ENCODE peak calls at places on chromosomes 5 and 9, in eight cellular contexts. J, E, Z, L, K, V, S and R are unnamed samples.

GRCh38 chr9:33447404-33448158 is at the start of gene AQP3:
- DNase-seq in J (peak; percentile 67), E (peak; percentile 85), Z (peak; percentile 43), L (peak; percentile 62), K (no peak), V (no peak), S (peak; percentile 64), R (peak; percentile 9)

GRCh38 chr5:141077826-141078225 is 16.6 kb upstream of the PCDHB2 start:
- DNase-seq in J (no peak), E (no peak), Z (no peak), L (no peak), K (no peak), V (no peak), S (no peak), R (no peak)

GRCh38 chr9:135701067-135701967 is 668 bp upstream of the KCNT1 start:
- DNase-seq in J (no peak), E (no peak), Z (no peak), L (no peak), K (no peak), V (no peak), S (no peak), R (no peak)

GRCh38 chr9:100204796-100205195 is 105.8 kb downstream of the INVS start:
- DNase-seq in J (no peak), E (no peak), Z (no peak), L (no peak), K (no peak), V (no peak), S (no peak), R (no peak)

GRCh38 chr5:9451017-9451416 is 94.9 kb downstream of the SEMA5A start:
- DNase-seq in J (no peak), E (no peak), Z (no peak), L (no peak), K (no peak), V (no peak), S (no peak), R (no peak)

GRCh38 chr9:99046542-99047071 is 58.3 kb upstream of the TGFBR1 start:
- DNase-seq in J (no peak), E (no peak), Z (no peak), L (no peak), K (no peak), V (no peak), S (no peak), R (no peak)

GRCh38 chr5:150021491-150022162 is 21.1 kb downstream of the HMGXB3 start:
- DNase-seq in J (peak; percentile 61), E (peak; percentile 42), Z (no peak), L (no peak), K (no peak), V (no peak), S (no peak), R (peak; percentile 77)

GRCh38 chr9:138099803-138100598 is 222.4 kb downstream of the CACNA1B start:
- DNase-seq in J (no peak), E (no peak), Z (no peak), L (peak; percentile 2), K (no peak), V (no peak), S (no peak), R (no peak)

GRCh38 chr5:160020969-160021368 is 12.0 kb downstream of the TTC1 start:
- DNase-seq in J (no peak), E (no peak), Z (no peak), L (no peak), K (no peak), V (no peak), S (no peak), R (no peak)

GRCh38 chr9:135216666-135217431 is 129.4 kb downstream of the OLFM1 start:
- DNase-seq in J (no peak), E (no peak), Z (peak; percentile 33), L (no peak), K (no peak), V (no peak), S (peak; percentile 22), R (no peak)

GRCh38 chr9:69877852-69878507 is 57.4 kb downstream of the CFAP95 start:
- DNase-seq in J (no peak), E (peak; percentile 70), Z (no peak), L (no peak), K (no peak), V (peak; percentile 3), S (no peak), R (no peak)

GRCh38 chr9:3045153-3045552 is 201.3 kb upstream of the PUM3 start:
- DNase-seq in J (no peak), E (no peak), Z (no peak), L (no peak), K (no peak), V (no peak), S (no peak), R (no peak)

GRCh38 chr9:133869674-133870419 is 122.3 kb downstream of the VAV2 start:
- DNase-seq in J (no peak), E (no peak), Z (no peak), L (no peak), K (no peak), V (no peak), S (no peak), R (no peak)

GRCh38 chr5:159049844-159050318 is 49.8 kb downstream of the EBF1 start:
- DNase-seq in J (no peak), E (peak; percentile 50), Z (no peak), L (no peak), K (no peak), V (no peak), S (no peak), R (peak; percentile 53)

GRCh38 chr9:134053941-134054761 is 13.7 kb downstream of the BRD3 start:
- DNase-seq in J (no peak), E (no peak), Z (no peak), L (no peak), K (no peak), V (no peak), S (no peak), R (no peak)

GRCh38 chr9:129253820-129254381 is 75.8 kb upstream of the IER5L start:
- DNase-seq in J (no peak), E (peak; percentile 22), Z (no peak), L (peak; percentile 89), K (no peak), V (no peak), S (peak; percentile 58), R (peak; percentile 52)

GRCh38 chr5:174533771-174534221 is 190.6 kb upstream of the MSX2 start:
- DNase-seq in J (no peak), E (no peak), Z (no peak), L (no peak), K (peak; percentile 38), V (no peak), S (no peak), R (peak; percentile 85)

GRCh38 chr5:178793156-178793555 is 62.7 kb upstream of the ZNF354A start:
- DNase-seq in J (no peak), E (no peak), Z (peak; percentile 1), L (no peak), K (no peak), V (peak; percentile 35), S (no peak), R (no peak)

GRCh38 chr9:7828344-7828743 is 28.8 kb upstream of the DMAC1 start:
- DNase-seq in J (no peak), E (no peak), Z (no peak), L (no peak), K (no peak), V (no peak), S (no peak), R (no peak)

GRCh38 chr9:74117731-74118130 is 379.4 kb upstream of the RORB start:
- DNase-seq in J (no peak), E (no peak), Z (no peak), L (no peak), K (no peak), V (no peak), S (no peak), R (no peak)

GRCh38 chr9:14561929-14562386 is 131.3 kb downstream of the ZDHHC21 start:
- DNase-seq in J (no peak), E (no peak), Z (no peak), L (no peak), K (no peak), V (no peak), S (no peak), R (no peak)

GRCh38 chr5:169875091-169875727 is 105.1 kb downstream of the INSYN2B start:
- DNase-seq in J (no peak), E (peak; percentile 85), Z (no peak), L (peak; percentile 28), K (peak; percentile 30), V (no peak), S (no peak), R (no peak)

GRCh38 chr5:82327961-82328360 is 49.8 kb upstream of the RPS23 start:
- DNase-seq in J (no peak), E (no peak), Z (no peak), L (no peak), K (no peak), V (no peak), S (no peak), R (no peak)